ENCODE peak calls at places on chromosomes 13 and 19, in ten cellular contexts. One of them, this sample, is unnamed.

GRCh38 chr13:69324109-69324886 is 783.3 kb upstream of the ATXN8OS start:
- DNase-seq in neuronal stem cell: peak
- DNase-seq in stimulated activated CD4-positive, alpha-beta T cell treated with anti-CD3 and anti-CD28 coated beads, TNF-alpha, amount 100 ng/mL, for 1 hour: no peak
- DNase-seq in psoas muscle: no peak
- DNase-seq in endothelial cell: no peak
- DNase-seq in epithelial cell of prostate: no peak
- DNase-seq in activated CD8-positive, alpha-beta memory T cell treated with anti-CD3 and anti-CD28 coated beads for 1 hour: no peak
- DNase-seq in cardiac muscle cell: peak
- DNase-seq in D721Med: no peak
- DNase-seq in left colon: no peak
- DNase-seq in this sample: no peak

GRCh38 chr13:40809471-40809870 is 20.1 kb downstream of the SLC25A15 start:
- DNase-seq in endothelial cell: no peak
- DNase-seq in activated CD8-positive, alpha-beta memory T cell treated with anti-CD3 and anti-CD28 coated beads for 1 hour: no peak
- DNase-seq in neuronal stem cell: no peak
- DNase-seq in left colon: no peak
- DNase-seq in stimulated activated CD4-positive, alpha-beta T cell treated with anti-CD3 and anti-CD28 coated beads, TNF-alpha, amount 100 ng/mL, for 1 hour: no peak
- DNase-seq in cardiac muscle cell: no peak
- DNase-seq in psoas muscle: no peak
- DNase-seq in epithelial cell of prostate: no peak
- DNase-seq in D721Med: no peak
- DNase-seq in this sample: no peak

GRCh38 chr13:99350191-99350590 is 43.0 kb upstream of the GPR183 start:
- DNase-seq in cardiac muscle cell: no peak
- DNase-seq in left colon: no peak
- DNase-seq in neuronal stem cell: no peak
- DNase-seq in D721Med: no peak
- DNase-seq in activated CD8-positive, alpha-beta memory T cell treated with anti-CD3 and anti-CD28 coated beads for 1 hour: no peak
- DNase-seq in epithelial cell of prostate: no peak
- DNase-seq in endothelial cell: no peak
- DNase-seq in stimulated activated CD4-positive, alpha-beta T cell treated with anti-CD3 and anti-CD28 coated beads, TNF-alpha, amount 100 ng/mL, for 1 hour: no peak
- DNase-seq in psoas muscle: no peak
- DNase-seq in this sample: no peak

GRCh38 chr19:48629599-48630288 is 7.4 kb downstream of the DBP start:
- DNase-seq in neuronal stem cell: peak
- DNase-seq in left colon: peak
- DNase-seq in D721Med: no peak
- DNase-seq in psoas muscle: peak
- DNase-seq in stimulated activated CD4-positive, alpha-beta T cell treated with anti-CD3 and anti-CD28 coated beads, TNF-alpha, amount 100 ng/mL, for 1 hour: no peak
- DNase-seq in cardiac muscle cell: peak
- DNase-seq in epithelial cell of prostate: no peak
- DNase-seq in endothelial cell: peak
- DNase-seq in activated CD8-positive, alpha-beta memory T cell treated with anti-CD3 and anti-CD28 coated beads for 1 hour: no peak
- DNase-seq in this sample: peak

GRCh38 chr13:76016799-76017198 is 380.7 kb downstream of the LMO7 start:
- DNase-seq in D721Med: no peak
- DNase-seq in endothelial cell: peak
- DNase-seq in psoas muscle: no peak
- DNase-seq in left colon: peak
- DNase-seq in stimulated activated CD4-positive, alpha-beta T cell treated with anti-CD3 and anti-CD28 coated beads, TNF-alpha, amount 100 ng/mL, for 1 hour: no peak
- DNase-seq in cardiac muscle cell: no peak
- DNase-seq in neuronal stem cell: peak
- DNase-seq in epithelial cell of prostate: no peak
- DNase-seq in activated CD8-positive, alpha-beta memory T cell treated with anti-CD3 and anti-CD28 coated beads for 1 hour: no peak
- DNase-seq in this sample: peak

GRCh38 chr19:48556163-48556562 is 4.2 kb downstream of the SULT2B1 start:
- DNase-seq in left colon: no peak
- DNase-seq in psoas muscle: no peak
- DNase-seq in stimulated activated CD4-positive, alpha-beta T cell treated with anti-CD3 and anti-CD28 coated beads, TNF-alpha, amount 100 ng/mL, for 1 hour: no peak
- DNase-seq in activated CD8-positive, alpha-beta memory T cell treated with anti-CD3 and anti-CD28 coated beads for 1 hour: no peak
- DNase-seq in epithelial cell of prostate: no peak
- DNase-seq in D721Med: no peak
- DNase-seq in endothelial cell: no peak
- DNase-seq in cardiac muscle cell: no peak
- DNase-seq in neuronal stem cell: no peak
- DNase-seq in this sample: no peak

GRCh38 chr13:42333613-42334328 is 61.8 kb downstream of the AKAP11 start:
- DNase-seq in endothelial cell: peak
- DNase-seq in epithelial cell of prostate: no peak
- DNase-seq in stimulated activated CD4-positive, alpha-beta T cell treated with anti-CD3 and anti-CD28 coated beads, TNF-alpha, amount 100 ng/mL, for 1 hour: no peak
- DNase-seq in psoas muscle: no peak
- DNase-seq in D721Med: no peak
- DNase-seq in left colon: no peak
- DNase-seq in neuronal stem cell: peak
- DNase-seq in cardiac muscle cell: peak
- DNase-seq in activated CD8-positive, alpha-beta memory T cell treated with anti-CD3 and anti-CD28 coated beads for 1 hour: no peak
- DNase-seq in this sample: no peak

GRCh38 chr19:56301886-56302620 is 12.6 kb downstream of the ZSCAN5A start:
- DNase-seq in psoas muscle: no peak
- DNase-seq in endothelial cell: no peak
- DNase-seq in left colon: no peak
- DNase-seq in epithelial cell of prostate: no peak
- DNase-seq in activated CD8-positive, alpha-beta memory T cell treated with anti-CD3 and anti-CD28 coated beads for 1 hour: no peak
- DNase-seq in D721Med: no peak
- DNase-seq in stimulated activated CD4-positive, alpha-beta T cell treated with anti-CD3 and anti-CD28 coated beads, TNF-alpha, amount 100 ng/mL, for 1 hour: no peak
- DNase-seq in neuronal stem cell: no peak
- DNase-seq in cardiac muscle cell: no peak
- DNase-seq in this sample: no peak

GRCh38 chr19:29966594-29967249 is 24.7 kb downstream of the URI1 start:
- DNase-seq in endothelial cell: no peak
- DNase-seq in psoas muscle: no peak
- DNase-seq in stimulated activated CD4-positive, alpha-beta T cell treated with anti-CD3 and anti-CD28 coated beads, TNF-alpha, amount 100 ng/mL, for 1 hour: no peak
- DNase-seq in neuronal stem cell: no peak
- DNase-seq in epithelial cell of prostate: no peak
- DNase-seq in cardiac muscle cell: peak
- DNase-seq in D721Med: no peak
- DNase-seq in activated CD8-positive, alpha-beta memory T cell treated with anti-CD3 and anti-CD28 coated beads for 1 hour: no peak
- DNase-seq in left colon: no peak
- DNase-seq in this sample: no peak

GRCh38 chr13:32883501-32883900 is 132.7 kb upstream of the KL start:
- DNase-seq in endothelial cell: no peak
- DNase-seq in cardiac muscle cell: no peak
- DNase-seq in activated CD8-positive, alpha-beta memory T cell treated with anti-CD3 and anti-CD28 coated beads for 1 hour: no peak
- DNase-seq in psoas muscle: no peak
- DNase-seq in epithelial cell of prostate: no peak
- DNase-seq in left colon: no peak
- DNase-seq in neuronal stem cell: no peak
- DNase-seq in D721Med: no peak
- DNase-seq in stimulated activated CD4-positive, alpha-beta T cell treated with anti-CD3 and anti-CD28 coated beads, TNF-alpha, amount 100 ng/mL, for 1 hour: no peak
- DNase-seq in this sample: no peak

GRCh38 chr19:17260842-17261325 is 3.7 kb downstream of the USHBP1 start:
- DNase-seq in D721Med: peak
- DNase-seq in neuronal stem cell: peak
- DNase-seq in stimulated activated CD4-positive, alpha-beta T cell treated with anti-CD3 and anti-CD28 coated beads, TNF-alpha, amount 100 ng/mL, for 1 hour: peak
- DNase-seq in cardiac muscle cell: peak
- DNase-seq in epithelial cell of prostate: no peak
- DNase-seq in endothelial cell: peak
- DNase-seq in activated CD8-positive, alpha-beta memory T cell treated with anti-CD3 and anti-CD28 coated beads for 1 hour: peak
- DNase-seq in left colon: peak
- DNase-seq in psoas muscle: peak
- DNase-seq in this sample: peak

GRCh38 chr13:75359266-75359665 is 122.7 kb downstream of the TBC1D4 start:
- DNase-seq in D721Med: no peak
- DNase-seq in cardiac muscle cell: no peak
- DNase-seq in stimulated activated CD4-positive, alpha-beta T cell treated with anti-CD3 and anti-CD28 coated beads, TNF-alpha, amount 100 ng/mL, for 1 hour: no peak
- DNase-seq in epithelial cell of prostate: peak
- DNase-seq in psoas muscle: no peak
- DNase-seq in endothelial cell: no peak
- DNase-seq in activated CD8-positive, alpha-beta memory T cell treated with anti-CD3 and anti-CD28 coated beads for 1 hour: no peak
- DNase-seq in left colon: no peak
- DNase-seq in neuronal stem cell: no peak
- DNase-seq in this sample: no peak

GRCh38 chr13:94617389-94618000 is 15.8 kb downstream of the GPR180 start:
- DNase-seq in neuronal stem cell: peak
- DNase-seq in activated CD8-positive, alpha-beta memory T cell treated with anti-CD3 and anti-CD28 coated beads for 1 hour: no peak
- DNase-seq in endothelial cell: peak
- DNase-seq in cardiac muscle cell: peak
- DNase-seq in left colon: no peak
- DNase-seq in stimulated activated CD4-positive, alpha-beta T cell treated with anti-CD3 and anti-CD28 coated beads, TNF-alpha, amount 100 ng/mL, for 1 hour: no peak
- DNase-seq in psoas muscle: no peak
- DNase-seq in epithelial cell of prostate: no peak
- DNase-seq in D721Med: no peak
- DNase-seq in this sample: no peak

GRCh38 chr13:113453962-113454361 is 674 bp upstream of the ADPRHL1 start:
- DNase-seq in activated CD8-positive, alpha-beta memory T cell treated with anti-CD3 and anti-CD28 coated beads for 1 hour: no peak
- DNase-seq in endothelial cell: no peak
- DNase-seq in epithelial cell of prostate: no peak
- DNase-seq in left colon: no peak
- DNase-seq in stimulated activated CD4-positive, alpha-beta T cell treated with anti-CD3 and anti-CD28 coated beads, TNF-alpha, amount 100 ng/mL, for 1 hour: no peak
- DNase-seq in cardiac muscle cell: no peak
- DNase-seq in D721Med: no peak
- DNase-seq in psoas muscle: no peak
- DNase-seq in neuronal stem cell: no peak
- DNase-seq in this sample: no peak

GRCh38 chr19:51743405-51743804 is 8.3 kb downstream of the FPR1 start:
- DNase-seq in endothelial cell: no peak
- DNase-seq in stimulated activated CD4-positive, alpha-beta T cell treated with anti-CD3 and anti-CD28 coated beads, TNF-alpha, amount 100 ng/mL, for 1 hour: no peak
- DNase-seq in activated CD8-positive, alpha-beta memory T cell treated with anti-CD3 and anti-CD28 coated beads for 1 hour: no peak
- DNase-seq in epithelial cell of prostate: no peak
- DNase-seq in cardiac muscle cell: no peak
- DNase-seq in neuronal stem cell: no peak
- DNase-seq in left colon: no peak
- DNase-seq in psoas muscle: no peak
- DNase-seq in D721Med: no peak
- DNase-seq in this sample: no peak

GRCh38 chr13:86051134-86052103 is 252.2 kb upstream of the SLITRK6 start:
- DNase-seq in D721Med: no peak
- DNase-seq in left colon: no peak
- DNase-seq in neuronal stem cell: no peak
- DNase-seq in cardiac muscle cell: no peak
- DNase-seq in epithelial cell of prostate: peak
- DNase-seq in endothelial cell: no peak
- DNase-seq in psoas muscle: no peak
- DNase-seq in activated CD8-positive, alpha-beta memory T cell treated with anti-CD3 and anti-CD28 coated beads for 1 hour: no peak
- DNase-seq in stimulated activated CD4-positive, alpha-beta T cell treated with anti-CD3 and anti-CD28 coated beads, TNF-alpha, amount 100 ng/mL, for 1 hour: no peak
- DNase-seq in this sample: no peak

GRCh38 chr13:73715114-73715909 is 418.9 kb downstream of the KLF12 start:
- DNase-seq in cardiac muscle cell: no peak
- DNase-seq in left colon: no peak
- DNase-seq in psoas muscle: no peak
- DNase-seq in epithelial cell of prostate: no peak
- DNase-seq in D721Med: no peak
- DNase-seq in activated CD8-positive, alpha-beta memory T cell treated with anti-CD3 and anti-CD28 coated beads for 1 hour: peak
- DNase-seq in endothelial cell: no peak
- DNase-seq in stimulated activated CD4-positive, alpha-beta T cell treated with anti-CD3 and anti-CD28 coated beads, TNF-alpha, amount 100 ng/mL, for 1 hour: peak
- DNase-seq in neuronal stem cell: no peak
- DNase-seq in this sample: no peak

GRCh38 chr13:47484564-47484963 is 516.5 kb downstream of the SUCLA2 start:
- DNase-seq in activated CD8-positive, alpha-beta memory T cell treated with anti-CD3 and anti-CD28 coated beads for 1 hour: no peak
- DNase-seq in psoas muscle: no peak
- DNase-seq in D721Med: no peak
- DNase-seq in cardiac muscle cell: no peak
- DNase-seq in neuronal stem cell: no peak
- DNase-seq in endothelial cell: no peak
- DNase-seq in epithelial cell of prostate: peak
- DNase-seq in stimulated activated CD4-positive, alpha-beta T cell treated with anti-CD3 and anti-CD28 coated beads, TNF-alpha, amount 100 ng/mL, for 1 hour: no peak
- DNase-seq in left colon: no peak
- DNase-seq in this sample: no peak

GRCh38 chr13:105611424-105611823 is 924.0 kb downstream of the EFNB2 start:
- DNase-seq in stimulated activated CD4-positive, alpha-beta T cell treated with anti-CD3 and anti-CD28 coated beads, TNF-alpha, amount 100 ng/mL, for 1 hour: no peak
- DNase-seq in D721Med: no peak
- DNase-seq in neuronal stem cell: no peak
- DNase-seq in activated CD8-positive, alpha-beta memory T cell treated with anti-CD3 and anti-CD28 coated beads for 1 hour: no peak
- DNase-seq in cardiac muscle cell: peak
- DNase-seq in psoas muscle: no peak
- DNase-seq in epithelial cell of prostate: peak
- DNase-seq in endothelial cell: no peak
- DNase-seq in left colon: no peak
- DNase-seq in this sample: no peak

GRCh38 chr13:67299072-67299635 is 69.0 kb upstream of the PCDH9 start:
- DNase-seq in D721Med: no peak
- DNase-seq in stimulated activated CD4-positive, alpha-beta T cell treated with anti-CD3 and anti-CD28 coated beads, TNF-alpha, amount 100 ng/mL, for 1 hour: no peak
- DNase-seq in left colon: no peak
- DNase-seq in neuronal stem cell: no peak
- DNase-seq in activated CD8-positive, alpha-beta memory T cell treated with anti-CD3 and anti-CD28 coated beads for 1 hour: no peak
- DNase-seq in cardiac muscle cell: no peak
- DNase-seq in endothelial cell: no peak
- DNase-seq in psoas muscle: no peak
- DNase-seq in epithelial cell of prostate: peak
- DNase-seq in this sample: no peak

GRCh38 chr19:6018786-6019185 is 40.8 kb upstream of the RANBP3 start:
- DNase-seq in activated CD8-positive, alpha-beta memory T cell treated with anti-CD3 and anti-CD28 coated beads for 1 hour: no peak
- DNase-seq in left colon: no peak
- DNase-seq in endothelial cell: peak
- DNase-seq in psoas muscle: no peak
- DNase-seq in epithelial cell of prostate: no peak
- DNase-seq in stimulated activated CD4-positive, alpha-beta T cell treated with anti-CD3 and anti-CD28 coated beads, TNF-alpha, amount 100 ng/mL, for 1 hour: no peak
- DNase-seq in cardiac muscle cell: peak
- DNase-seq in neuronal stem cell: no peak
- DNase-seq in D721Med: no peak
- DNase-seq in this sample: peak

GRCh38 chr19:48627865-48628314 is 8.6 kb downstream of the SPHK2 start:
- DNase-seq in neuronal stem cell: no peak
- DNase-seq in stimulated activated CD4-positive, alpha-beta T cell treated with anti-CD3 and anti-CD28 coated beads, TNF-alpha, amount 100 ng/mL, for 1 hour: no peak
- DNase-seq in left colon: no peak
- DNase-seq in activated CD8-positive, alpha-beta memory T cell treated with anti-CD3 and anti-CD28 coated beads for 1 hour: no peak
- DNase-seq in psoas muscle: no peak
- DNase-seq in cardiac muscle cell: no peak
- DNase-seq in D721Med: no peak
- DNase-seq in endothelial cell: no peak
- DNase-seq in epithelial cell of prostate: no peak
- DNase-seq in this sample: no peak

GRCh38 chr13:112103971-112104872 is 37.3 kb downstream of the SOX1 start:
- DNase-seq in D721Med: no peak
- DNase-seq in stimulated activated CD4-positive, alpha-beta T cell treated with anti-CD3 and anti-CD28 coated beads, TNF-alpha, amount 100 ng/mL, for 1 hour: no peak
- DNase-seq in neuronal stem cell: peak
- DNase-seq in cardiac muscle cell: peak
- DNase-seq in psoas muscle: no peak
- DNase-seq in epithelial cell of prostate: no peak
- DNase-seq in activated CD8-positive, alpha-beta memory T cell treated with anti-CD3 and anti-CD28 coated beads for 1 hour: no peak
- DNase-seq in left colon: no peak
- DNase-seq in endothelial cell: no peak
- DNase-seq in this sample: peak

GRCh38 chr13:30307194-30307965 is at the start of gene KATNAL1:
- DNase-seq in endothelial cell: peak
- DNase-seq in activated CD8-positive, alpha-beta memory T cell treated with anti-CD3 and anti-CD28 coated beads for 1 hour: peak
- DNase-seq in neuronal stem cell: peak
- DNase-seq in epithelial cell of prostate: no peak
- DNase-seq in stimulated activated CD4-positive, alpha-beta T cell treated with anti-CD3 and anti-CD28 coated beads, TNF-alpha, amount 100 ng/mL, for 1 hour: peak
- DNase-seq in left colon: peak
- DNase-seq in cardiac muscle cell: peak
- DNase-seq in D721Med: peak
- DNase-seq in psoas muscle: peak
- DNase-seq in this sample: peak

GRCh38 chr13:20998649-20999415 is 62.6 kb downstream of the LATS2 start:
- DNase-seq in neuronal stem cell: no peak
- DNase-seq in stimulated activated CD4-positive, alpha-beta T cell treated with anti-CD3 and anti-CD28 coated beads, TNF-alpha, amount 100 ng/mL, for 1 hour: no peak
- DNase-seq in endothelial cell: no peak
- DNase-seq in epithelial cell of prostate: no peak
- DNase-seq in psoas muscle: no peak
- DNase-seq in cardiac muscle cell: no peak
- DNase-seq in left colon: no peak
- DNase-seq in activated CD8-positive, alpha-beta memory T cell treated with anti-CD3 and anti-CD28 coated beads for 1 hour: no peak
- DNase-seq in D721Med: no peak
- DNase-seq in this sample: no peak

GRCh38 chr13:25286308-25286968 is 850 bp downstream of the MTMR6 start:
- DNase-seq in left colon: peak
- DNase-seq in epithelial cell of prostate: no peak
- DNase-seq in stimulated activated CD4-positive, alpha-beta T cell treated with anti-CD3 and anti-CD28 coated beads, TNF-alpha, amount 100 ng/mL, for 1 hour: no peak
- DNase-seq in neuronal stem cell: peak
- DNase-seq in endothelial cell: peak
- DNase-seq in psoas muscle: no peak
- DNase-seq in activated CD8-positive, alpha-beta memory T cell treated with anti-CD3 and anti-CD28 coated beads for 1 hour: peak
- DNase-seq in D721Med: no peak
- DNase-seq in cardiac muscle cell: peak
- DNase-seq in this sample: no peak

GRCh38 chr13:40438999-40439797 is 227.2 kb downstream of the FOXO1 start:
- DNase-seq in D721Med: no peak
- DNase-seq in neuronal stem cell: no peak
- DNase-seq in activated CD8-positive, alpha-beta memory T cell treated with anti-CD3 and anti-CD28 coated beads for 1 hour: no peak
- DNase-seq in epithelial cell of prostate: no peak
- DNase-seq in cardiac muscle cell: no peak
- DNase-seq in stimulated activated CD4-positive, alpha-beta T cell treated with anti-CD3 and anti-CD28 coated beads, TNF-alpha, amount 100 ng/mL, for 1 hour: no peak
- DNase-seq in psoas muscle: no peak
- DNase-seq in left colon: no peak
- DNase-seq in endothelial cell: no peak
- DNase-seq in this sample: no peak

GRCh38 chr19:29971648-29972047 is 29.6 kb downstream of the URI1 start:
- DNase-seq in D721Med: no peak
- DNase-seq in neuronal stem cell: no peak
- DNase-seq in psoas muscle: no peak
- DNase-seq in stimulated activated CD4-positive, alpha-beta T cell treated with anti-CD3 and anti-CD28 coated beads, TNF-alpha, amount 100 ng/mL, for 1 hour: no peak
- DNase-seq in left colon: no peak
- DNase-seq in epithelial cell of prostate: no peak
- DNase-seq in endothelial cell: no peak
- DNase-seq in cardiac muscle cell: no peak
- DNase-seq in activated CD8-positive, alpha-beta memory T cell treated with anti-CD3 and anti-CD28 coated beads for 1 hour: no peak
- DNase-seq in this sample: no peak

This sample was measured in WTC11.